ENCODE peak calls at places on chromosome 1, in nine cellular contexts. Z is breast epithelium; Q is OCI-LY7; A is heart left ventricle; U is mucosa of descending colon; K is iPS DF 6.9; N is body of pancreas; E is SJSA1; O is naive thymus-derived CD4-positive, alpha-beta T cell. W is an unnamed sample.

GRCh38 chr1:100721502-100722205 is 2.1 kb downstream of the VCAM1 start:
- DNase-seq in Z (no peak), Q (no peak), A (no peak), U (peak; percentile 23), K (no peak), N (no peak), E (peak; percentile 62), O (no peak), W (peak; percentile 33)

GRCh38 chr1:63968663-63969460 is 195.0 kb downstream of the ROR1 start:
- DNase-seq in Z (no peak), Q (no peak), A (peak; percentile 67), U (no peak), K (no peak), N (no peak), E (no peak), O (no peak), W (no peak)

GRCh38 chr1:67476006-67476482 is 45.8 kb upstream of the SERBP1 start:
- DNase-seq in Z (no peak), Q (no peak), A (no peak), U (no peak), K (no peak), N (no peak), E (no peak), O (no peak), W (no peak)

GRCh38 chr1:176880954-176881595 is 283.4 kb downstream of the ASTN1 start:
- DNase-seq in Z (peak; percentile 65), Q (peak; percentile 58), A (peak; percentile 60), U (peak; percentile 72), K (peak; percentile 68), N (peak; percentile 80), E (peak; percentile 79), O (no peak), W (peak; percentile 40)

GRCh38 chr1:54475357-54476230 is 69.4 kb upstream of the SSBP3 start:
- DNase-seq in Z (no peak), Q (no peak), A (no peak), U (no peak), K (no peak), N (no peak), E (no peak), O (peak; percentile 59), W (no peak)

GRCh38 chr1:38009088-38009840 is 3.3 kb upstream of the UTP11 start:
- DNase-seq in Z (no peak), Q (no peak), A (no peak), U (no peak), K (no peak), N (no peak), E (no peak), O (no peak), W (no peak)

GRCh38 chr1:223102797-223103533 is 40.1 kb downstream of the TLR5 start:
- DNase-seq in Z (no peak), Q (no peak), A (peak; percentile 67), U (no peak), K (no peak), N (peak; percentile 76), E (no peak), O (no peak), W (no peak)

GRCh38 chr1:3174487-3175247 is 105.7 kb downstream of the PRDM16 start:
- DNase-seq in Z (peak; percentile 81), Q (no peak), A (peak; percentile 79), U (peak; percentile 47), K (no peak), N (peak; percentile 86), E (no peak), O (no peak), W (no peak)

GRCh38 chr1:78168306-78168705 is 122.5 kb downstream of the GIPC2 start:
- DNase-seq in Z (no peak), Q (no peak), A (no peak), U (no peak), K (no peak), N (no peak), E (no peak), O (no peak), W (no peak)

GRCh38 chr1:28173980-28174297 is 2.6 kb downstream of the PTAFR start:
- DNase-seq in Z (no peak), Q (no peak), A (no peak), U (no peak), K (no peak), N (no peak), E (no peak), O (no peak), W (no peak)

GRCh38 chr1:210482936-210483642 is 154.4 kb downstream of the HHAT start:
- DNase-seq in Z (no peak), Q (no peak), A (no peak), U (no peak), K (no peak), N (no peak), E (no peak), O (no peak), W (peak; percentile 99)

GRCh38 chr1:45405636-45406035 is 65.4 kb upstream of the MUTYH start:
- DNase-seq in Z (no peak), Q (no peak), A (no peak), U (no peak), K (no peak), N (no peak), E (no peak), O (no peak), W (no peak)
- H3K4me3 ChIP-seq in Z (no peak overlapping the region), Q (no peak overlapping the region), A (no peak overlapping the region), U (no peak overlapping the region), K (no peak overlapping the region), N (no peak overlapping the region), E (no peak overlapping the region), O (no peak overlapping the region), W (no peak overlapping the region)

GRCh38 chr1:202954057-202954745 is 3.9 kb downstream of the ADIPOR1 start:
- DNase-seq in Z (no peak), Q (no peak), A (no peak), U (no peak), K (no peak), N (no peak), E (no peak), O (no peak), W (no peak)

GRCh38 chr1:202958544-202959275 is 598 bp upstream of the ADIPOR1 start:
- DNase-seq in Z (no peak), Q (no peak), A (no peak), U (peak; percentile 42), K (no peak), N (no peak), E (no peak), O (no peak), W (no peak)

GRCh38 chr1:202957733-202958543 is at the start of gene ADIPOR1:
- DNase-seq in Z (peak; percentile 94), Q (peak; percentile 92), A (peak; percentile 92), U (peak; percentile 96), K (no peak), N (peak; percentile 93), E (peak; percentile 86), O (peak; percentile 90), W (peak; percentile 86)

GRCh38 chr1:202961220-202961880 is 3.2 kb upstream of the ADIPOR1 start:
- DNase-seq in Z (no peak), Q (no peak), A (no peak), U (no peak), K (no peak), N (no peak), E (no peak), O (no peak), W (no peak)

GRCh38 chr1:202959276-202959620 is 1.1 kb upstream of the ADIPOR1 start:
- DNase-seq in Z (no peak), Q (no peak), A (no peak), U (no peak), K (no peak), N (no peak), E (no peak), O (no peak), W (no peak)
- H3K4me1 ChIP-seq in Z (peaks cover 14% of the 10 kb centered on the region), Q (peaks cover 14% of the 10 kb centered on the region), A (peaks cover 37% of the 10 kb centered on the region), U (peaks cover 18% of the 10 kb centered on the region), K (peaks cover 1% of the 10 kb centered on the region), N (peaks cover 34% of the 10 kb centered on the region), E (peaks cover 15% of the 10 kb centered on the region), O (peaks cover 30% of the 10 kb centered on the region), W (peaks cover 4% of the 10 kb centered on the region)

DNA sequence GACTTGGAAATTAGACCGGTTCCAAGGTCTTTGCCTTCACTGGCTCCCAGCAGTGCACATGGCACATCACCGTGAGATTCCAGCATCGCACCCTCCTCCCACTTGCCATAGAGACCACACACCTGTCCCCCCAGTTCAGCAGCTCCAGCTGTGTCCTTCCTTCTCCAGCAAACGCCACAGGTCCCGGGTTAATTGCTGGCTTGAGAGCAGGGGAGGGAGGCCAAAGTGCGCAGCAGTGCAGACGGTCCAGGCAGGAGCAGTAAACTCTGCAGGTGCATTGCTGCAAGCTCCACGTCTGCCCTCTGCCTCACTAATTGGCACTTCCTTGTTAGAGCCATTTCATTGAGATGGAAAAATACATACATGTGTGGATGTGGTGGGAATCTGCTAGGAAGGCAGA is 65.3 kb downstream of the KLHDC7A start:
- DNase-seq in Z (no peak), Q (no peak), A (no peak), U (peak; percentile 55), K (no peak), N (no peak), E (no peak), O (no peak), W (no peak)
- H3K36me3 ChIP-seq in Z (no peaks in the 10 kb centered on the region), Q (no peaks in the 10 kb centered on the region), A (no peaks in the 10 kb centered on the region), U (no peaks in the 10 kb centered on the region), K (no peaks in the 10 kb centered on the region), N (no peaks in the 10 kb centered on the region), E (no peaks in the 10 kb centered on the region), O (no peaks in the 10 kb centered on the region), W (no peaks in the 10 kb centered on the region)

GRCh38 chr1:8373547-8374270 is 55.8 kb downstream of the SLC45A1 start:
- DNase-seq in Z (peak; percentile 55), Q (no peak), A (peak; percentile 85), U (peak; percentile 41), K (no peak), N (peak; percentile 50), E (peak; percentile 81), O (no peak), W (peak; percentile 26)
- H3K4me3 ChIP-seq in Z (no peak overlapping the region), Q (no peak overlapping the region), A (no peak overlapping the region), U (no peak overlapping the region), K (no peak overlapping the region), N (no peak overlapping the region), E (no peak overlapping the region), O (no peak overlapping the region), W (no peak overlapping the region)